ENCODE peak calls at places on chromosomes 4 and X, in six cellular contexts. W is heart right ventricle, H is breast epithelium, Z is lower lobe of right lung, G is endothelial cell, F is IMR-90. T is an unnamed sample.

GRCh38 chr4:77196866-77197265 is 39.9 kb downstream of the CCNG2 start:
- DNase-seq in W (no peak), H (no peak), Z (no peak), G (no peak), F (no peak), T (peak; percentile 26)

GRCh38 chr4:151417766-151418376 is 8.9 kb downstream of the FHIP1A start:
- DNase-seq in W (no peak), H (no peak), Z (no peak), G (no peak), F (no peak), T (no peak)

GRCh38 chr4:183588169-183588675 is 70.8 kb downstream of the RWDD4 start:
- DNase-seq in W (no peak), H (no peak), Z (no peak), G (no peak), F (peak; percentile 51), T (no peak)

GRCh38 chr4:158667651-158668198 is 4.0 kb downstream of the C4orf46 start:
- DNase-seq in W (no peak), H (no peak), Z (no peak), G (peak; percentile 56), F (peak; percentile 25), T (peak; percentile 28)

GRCh38 chr4:76559236-76560071 is 124.4 kb downstream of the SHROOM3 start:
- DNase-seq in W (no peak), H (no peak), Z (no peak), G (no peak), F (no peak), T (no peak)

GRCh38 chrX:4263005-4263404 is 549.6 kb upstream of the PRKX start:
- DNase-seq in W (no peak), H (no peak), Z (no peak), G (no peak), F (no peak), T (no peak)

GRCh38 chr4:25801594-25801993 is 61.2 kb downstream of the SEL1L3 start:
- DNase-seq in W (no peak), H (no peak), Z (no peak), G (no peak), F (no peak), T (no peak)

GRCh38 chr4:112517067-112517588 is 1.1 kb upstream of the NEUROG2 start:
- DNase-seq in W (no peak), H (no peak), Z (no peak), G (no peak), F (no peak), T (peak; percentile 79)

GRCh38 chr4:124104101-124104500 is 608.4 kb downstream of the ANKRD50 start:
- DNase-seq in W (no peak), H (no peak), Z (no peak), G (no peak), F (no peak), T (no peak)

GRCh38 chr4:168679397-168680176 is 182.7 kb downstream of the PALLD start:
- DNase-seq in W (no peak), H (no peak), Z (no peak), G (no peak), F (peak; percentile 59), T (no peak)

GRCh38 chrX:133698298-133698697 is 283.0 kb upstream of the GPC4 start:
- DNase-seq in W (no peak), H (no peak), Z (no peak), G (no peak), F (peak; percentile 28), T (no peak)

GRCh38 chr4:13763707-13764106 is 136.2 kb upstream of the BOD1L1 start:
- DNase-seq in W (no peak), H (no peak), Z (no peak), G (no peak), F (no peak), T (no peak)

GRCh38 chr4:120080533-120080932 is 13.9 kb upstream of the MAD2L1 start:
- DNase-seq in W (no peak), H (no peak), Z (no peak), G (no peak), F (no peak), T (no peak)

GRCh38 chrX:25941559-25942250 is 196.4 kb upstream of the MAGEB18 start:
- DNase-seq in W (no peak), H (no peak), Z (no peak), G (no peak), F (no peak), T (no peak)

GRCh38 chr4:77454858-77455257 is 150.8 kb upstream of the CXCL13 start:
- DNase-seq in W (no peak), H (no peak), Z (no peak), G (no peak), F (no peak), T (no peak)

GRCh38 chrX:22186165-22186564 is 86.5 kb upstream of the CBLL2 start:
- DNase-seq in W (no peak), H (no peak), Z (no peak), G (no peak), F (no peak), T (no peak)

GRCh38 chr4:150514709-150515108 is 67.2 kb upstream of the MAB21L2 start:
- DNase-seq in W (no peak), H (no peak), Z (no peak), G (no peak), F (no peak), T (no peak)

GRCh38 chrX:66728818-66729271 is 90.0 kb upstream of the EDA2R start:
- DNase-seq in W (peak; percentile 16), H (peak; percentile 54), Z (peak; percentile 49), G (peak; percentile 54), F (peak; percentile 59), T (peak; percentile 12)

GRCh38 chr4:46123872-46124755 is at the start of gene GABRG1:
- DNase-seq in W (no peak), H (no peak), Z (peak; percentile 18), G (no peak), F (no peak), T (no peak)

GRCh38 chr4:24404281-24404680 is 180.1 kb downstream of the DHX15 start:
- DNase-seq in W (no peak), H (no peak), Z (no peak), G (no peak), F (peak; percentile 44), T (no peak)

GRCh38 chrX:110216027-110216426 is 101.9 kb downstream of the AMMECR1 start:
- DNase-seq in W (no peak), H (no peak), Z (no peak), G (no peak), F (no peak), T (no peak)

GRCh38 chrX:2767631-2768455 is 16.0 kb downstream of the XG start:
- DNase-seq in W (peak; percentile 36), H (no peak), Z (peak; percentile 65), G (no peak), F (peak; percentile 21), T (no peak)

GRCh38 chr4:152255437-152255836 is 280.5 kb downstream of the FBXW7 start:
- DNase-seq in W (peak; percentile 20), H (no peak), Z (no peak), G (no peak), F (peak; percentile 27), T (peak; percentile 49)

GRCh38 chrX:151902813-151903591 is 9.7 kb upstream of the MAGEA4 start:
- DNase-seq in W (peak; percentile 14), H (no peak), Z (no peak), G (peak; percentile 4), F (peak; percentile 66), T (no peak)

GRCh38 chr4:74447636-74448233 is 2.8 kb downstream of the AREG start:
- DNase-seq in W (no peak), H (no peak), Z (no peak), G (no peak), F (no peak), T (no peak)

GRCh38 chr4:166301266-166301665 is 428.2 kb downstream of the TLL1 start:
- DNase-seq in W (no peak), H (no peak), Z (no peak), G (no peak), F (no peak), T (no peak)

GRCh38 chr4:34182346-34182745 is 2062.0 kb downstream of the ARAP2 start:
- DNase-seq in W (no peak), H (no peak), Z (no peak), G (no peak), F (peak; percentile 52), T (no peak)

GRCh38 chrX:73850124-73851013 is 287.4 kb downstream of the CHIC1 start:
- DNase-seq in W (no peak), H (no peak), Z (no peak), G (peak; percentile 7), F (peak; percentile 38), T (peak; percentile 29)
- TF ChIP-seq CTCF in W (peak; percentile 17), H (no peak), Z (no peak), G (no peak), F (peak; percentile 31), T (peak; percentile 52)

DNA sequence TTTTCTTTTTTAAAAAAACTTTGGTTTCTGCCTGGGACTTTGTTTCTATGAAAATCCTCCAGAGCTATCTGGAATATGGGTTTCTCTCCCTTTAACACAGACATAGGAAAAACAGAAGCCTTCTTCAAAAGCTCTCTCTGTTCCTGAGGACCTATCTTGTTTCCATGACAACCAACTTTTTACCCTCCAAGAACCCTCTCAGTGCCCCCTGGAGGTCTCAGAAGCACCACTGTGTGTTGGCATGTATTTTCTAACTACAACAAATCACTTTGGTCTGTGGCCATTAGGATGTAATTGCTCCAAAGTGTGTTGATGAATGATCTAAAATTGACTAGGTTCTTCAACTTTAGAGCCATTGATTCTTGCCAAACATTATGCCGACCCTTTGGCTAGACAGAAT is 1331.6 kb downstream of the ADGRL3 start:
- DNase-seq in W (no peak), H (no peak), Z (no peak), G (no peak), F (no peak), T (no peak)
- TF ChIP-seq CTCF in W (no peak), H (no peak), Z (no peak), G (no peak), F (no peak), T (no peak)

DNA sequence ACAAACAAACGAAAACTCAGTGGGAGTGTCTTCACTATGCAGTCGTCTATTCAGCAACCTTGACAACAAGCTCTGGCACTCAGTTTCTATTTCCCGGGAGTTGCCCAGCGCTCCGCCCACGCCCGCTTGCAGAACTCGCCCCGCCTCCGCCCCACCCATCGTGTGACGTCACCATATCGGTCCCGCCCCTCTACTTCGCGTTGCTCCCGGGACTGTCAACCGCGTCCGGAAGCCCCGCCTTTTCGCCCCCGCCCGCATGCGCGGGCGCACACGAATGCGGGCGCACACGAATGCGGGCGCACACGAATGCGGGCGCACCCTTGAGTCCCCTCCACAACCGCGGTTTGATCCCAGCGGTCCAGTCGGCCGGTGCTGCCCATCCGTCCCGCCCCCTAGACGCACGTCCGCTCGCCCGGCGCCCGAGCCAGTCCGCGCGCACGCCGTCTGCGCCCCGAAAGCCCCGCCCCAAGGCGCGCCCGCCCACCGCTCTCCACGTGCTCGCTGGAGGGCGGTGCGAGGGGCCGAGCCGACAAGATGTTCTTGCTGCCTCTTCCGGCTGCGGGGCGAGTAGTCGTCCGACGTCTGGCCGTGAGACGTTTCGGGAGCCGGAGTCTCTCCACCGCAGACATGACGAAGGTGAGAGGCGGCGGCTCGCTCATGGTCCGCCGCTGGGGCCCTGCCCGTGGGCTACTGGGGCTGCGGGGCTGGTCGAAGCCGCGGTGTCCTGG is at the start of gene LAP3:
- DNase-seq in W (peak; percentile 98), H (peak; percentile 99), Z (peak; percentile 98), G (peak; percentile 98), F (peak; percentile 96), T (peak; percentile 96)
- TF ChIP-seq CTCF in W (no peak), H (no peak), Z (peak; percentile 15), G (no peak), F (peak; percentile 1), T (no peak)

DNA sequence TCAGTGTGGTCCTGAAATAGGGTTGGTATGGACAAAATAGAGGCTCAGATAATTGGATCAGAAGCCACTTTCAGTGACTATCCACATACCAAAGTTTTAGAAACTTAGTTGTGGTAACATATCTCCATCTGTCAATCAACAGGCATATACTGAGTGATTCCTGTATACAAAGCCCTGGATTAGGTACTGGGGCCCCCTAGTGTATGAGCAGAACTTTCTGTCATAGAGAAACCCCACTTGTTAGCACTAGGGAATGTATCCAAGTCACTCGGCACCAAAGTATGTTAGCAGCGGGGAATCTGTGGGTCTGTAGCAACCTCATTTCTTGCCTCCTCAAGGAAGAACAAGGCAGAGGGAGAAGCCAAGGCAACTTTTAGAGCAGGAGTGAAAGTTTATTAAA is 50.7 kb downstream of the MAP7D3 start:
- DNase-seq in W (no peak), H (no peak), Z (no peak), G (no peak), F (peak; percentile 58), T (peak; percentile 16)
- TF ChIP-seq CTCF in W (peak; percentile 46), H (no peak), Z (peak; percentile 31), G (no peak), F (peak; percentile 45), T (peak; percentile 29)